ENCODE peak calls at places on chromosomes 1 and 21, in six cellular contexts. M is H1, E is A549, T is mesendoderm, P is fibroblast of lung, D is pancreas. O is an unnamed sample. For H3K4me1, the result is how much of the 10 kb centered on the place peaks cover.

GRCh38 chr1:216310776-216311175 is 112.5 kb downstream of the USH2A start:
- DNase-seq in M (peak), E (no peak), T (peak), P (peak), D (no peak), O (peak)

GRCh38 chr1:113133038-113133437 is 60.0 kb downstream of the LRIG2 start:
- DNase-seq in M (no peak), E (no peak), T (no peak), P (no peak), D (no peak), O (no peak)

GRCh38 chr1:35810096-35810860 is 2.5 kb downstream of the AGO4 start:
- DNase-seq in M (no peak), E (no peak), T (peak), P (peak), D (no peak), O (peak)

GRCh38 chr1:227489572-227489971 is 73.8 kb upstream of the ZNF678 start:
- DNase-seq in M (no peak), E (no peak), T (no peak), P (no peak), D (no peak), O (no peak)

GRCh38 chr1:151942882-151943281 is 33.6 kb upstream of the THEM4 start:
- DNase-seq in M (no peak), E (no peak), T (no peak), P (no peak), D (no peak), O (no peak)

GRCh38 chr1:87953732-87954344 is 625.2 kb downstream of the LMO4 start:
- DNase-seq in M (peak), E (peak), T (peak), P (peak), D (no peak), O (peak)

GRCh38 chr1:183432548-183432875 is 14.3 kb upstream of the NMNAT2 start:
- DNase-seq in M (no peak), E (no peak), T (no peak), P (no peak), D (no peak), O (peak)

GRCh38 chr1:165841582-165842362 is 14.4 kb downstream of the UCK2 start:
- DNase-seq in M (no peak), E (no peak), T (peak), P (peak), D (no peak), O (peak)

GRCh38 chr1:210898473-210898872 is 235.5 kb downstream of the KCNH1 start:
- DNase-seq in M (no peak), E (no peak), T (no peak), P (no peak), D (no peak), O (no peak)

DNA sequence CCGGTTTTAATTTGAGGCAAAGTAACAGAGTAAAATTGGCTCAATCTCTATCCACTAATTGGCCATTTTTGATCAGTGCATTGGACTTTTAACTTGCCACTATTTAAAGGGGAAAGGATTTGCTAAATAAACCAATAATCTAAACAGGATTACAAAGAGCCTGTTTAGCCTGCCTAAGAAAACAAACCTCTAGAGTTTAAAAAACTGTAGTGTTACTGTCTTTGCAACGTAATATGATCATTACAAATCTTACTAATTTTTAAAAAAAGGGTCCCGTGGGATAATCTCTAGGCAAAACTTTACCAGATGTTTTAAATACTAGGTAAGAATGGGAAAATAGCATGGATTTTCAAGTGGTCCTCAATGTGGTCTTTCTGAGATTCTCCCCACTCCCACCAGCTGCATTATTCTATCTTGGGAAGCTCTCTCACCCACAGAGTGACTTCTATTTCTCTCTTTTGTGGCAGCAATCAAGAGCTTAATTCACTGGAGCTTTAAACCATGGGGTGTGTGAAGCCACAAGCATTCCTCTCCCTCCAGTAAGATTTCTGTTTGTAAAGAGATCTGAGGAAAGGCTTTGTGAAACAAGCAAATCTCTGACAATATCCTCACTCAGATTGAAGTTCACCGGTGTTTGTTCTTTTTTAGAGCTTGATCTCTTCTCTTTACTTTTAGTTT is 132.4 kb downstream of the TLR5 start:
- DNase-seq in M (no peak), E (no peak), T (peak), P (peak), D (no peak), O (no peak)
- H3K4me1 ChIP-seq in M (under half), E (under half), T (under half), P (under half), D (under half), O (under half)

DNA sequence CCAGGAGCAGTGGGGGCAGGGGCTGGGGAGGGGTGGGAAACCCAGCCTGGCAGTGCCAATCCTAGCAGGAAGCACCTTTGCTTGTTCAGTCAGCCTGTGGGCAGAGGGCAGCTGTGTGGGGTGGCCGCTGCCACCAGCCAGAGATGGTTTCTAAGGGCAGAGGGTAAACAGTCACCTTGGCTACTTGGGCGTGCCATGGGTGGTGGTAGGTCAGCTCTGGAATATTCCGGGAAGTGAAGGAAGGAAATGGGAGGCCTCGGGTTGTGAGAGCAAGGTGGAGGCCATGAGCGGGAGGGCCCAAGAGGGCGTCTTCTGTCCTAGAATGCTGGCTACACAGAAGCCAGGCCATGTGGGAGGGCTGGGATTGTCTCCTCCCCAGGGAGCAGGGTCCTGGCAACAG is 20.7 kb upstream of the WNT4 start:
- DNase-seq in M (no peak), E (no peak), T (no peak), P (no peak), D (no peak), O (no peak)
- H3K4me1 ChIP-seq in M (under half), E (under half), T (under half), P (under half), D (under half), O (under half)

GRCh38 chr1:204102719-204103118 is 29.8 kb downstream of the SOX13 start:
- DNase-seq in M (no peak), E (no peak), T (peak), P (no peak), D (no peak), O (peak)

GRCh38 chr1:204095248-204095640 is 22.3 kb downstream of the SOX13 start:
- DNase-seq in M (no peak), E (no peak), T (no peak), P (no peak), D (no peak), O (no peak)

GRCh38 chr1:204102029-204102611 is 29.2 kb downstream of the SOX13 start:
- DNase-seq in M (peak), E (no peak), T (no peak), P (no peak), D (no peak), O (no peak)

GRCh38 chr1:204096931-204097330 is 24.0 kb downstream of the SOX13 start:
- DNase-seq in M (no peak), E (no peak), T (no peak), P (no peak), D (no peak), O (no peak)

GRCh38 chr1:204098683-204099082 is 25.8 kb downstream of the SOX13 start:
- DNase-seq in M (peak), E (no peak), T (no peak), P (no peak), D (no peak), O (no peak)
- H3K4me1 ChIP-seq in M (under half), E (under half), T (under half), P (under half), D (under half), O (under half)

DNA sequence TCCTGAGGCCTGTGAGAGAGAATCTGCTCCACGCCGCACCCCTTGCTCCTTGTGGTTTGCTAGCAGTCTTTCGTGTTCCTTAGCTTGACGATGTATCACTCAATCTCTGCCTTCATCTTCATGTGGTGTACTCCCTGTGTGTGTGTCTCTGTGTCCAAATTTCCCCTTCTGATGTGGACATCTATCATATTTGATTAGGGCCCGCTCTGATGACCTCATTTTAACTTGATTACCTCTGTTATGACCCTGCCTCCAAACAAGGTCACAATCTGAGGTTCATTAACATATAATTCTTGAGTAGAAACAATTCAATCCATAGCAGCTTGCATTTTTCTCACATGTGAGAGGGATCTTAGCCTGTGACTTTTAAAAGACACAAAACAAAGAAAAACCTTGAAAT is 130.9 kb upstream of the RAB4A start:
- DNase-seq in M (no peak), E (no peak), T (no peak), P (no peak), D (no peak), O (no peak)
- H3K4me1 ChIP-seq in M (under half), E (under half), T (under half), P (under half), D (under half), O (under half)

GRCh38 chr1:205232945-205233397 is 5.2 kb downstream of the TMCC2 start:
- DNase-seq in M (no peak), E (no peak), T (no peak), P (no peak), D (no peak), O (no peak)
- H3K4me1 ChIP-seq in M (under half), E (under half), T (under half), P (under half), D (under half), O (under half)

DNA sequence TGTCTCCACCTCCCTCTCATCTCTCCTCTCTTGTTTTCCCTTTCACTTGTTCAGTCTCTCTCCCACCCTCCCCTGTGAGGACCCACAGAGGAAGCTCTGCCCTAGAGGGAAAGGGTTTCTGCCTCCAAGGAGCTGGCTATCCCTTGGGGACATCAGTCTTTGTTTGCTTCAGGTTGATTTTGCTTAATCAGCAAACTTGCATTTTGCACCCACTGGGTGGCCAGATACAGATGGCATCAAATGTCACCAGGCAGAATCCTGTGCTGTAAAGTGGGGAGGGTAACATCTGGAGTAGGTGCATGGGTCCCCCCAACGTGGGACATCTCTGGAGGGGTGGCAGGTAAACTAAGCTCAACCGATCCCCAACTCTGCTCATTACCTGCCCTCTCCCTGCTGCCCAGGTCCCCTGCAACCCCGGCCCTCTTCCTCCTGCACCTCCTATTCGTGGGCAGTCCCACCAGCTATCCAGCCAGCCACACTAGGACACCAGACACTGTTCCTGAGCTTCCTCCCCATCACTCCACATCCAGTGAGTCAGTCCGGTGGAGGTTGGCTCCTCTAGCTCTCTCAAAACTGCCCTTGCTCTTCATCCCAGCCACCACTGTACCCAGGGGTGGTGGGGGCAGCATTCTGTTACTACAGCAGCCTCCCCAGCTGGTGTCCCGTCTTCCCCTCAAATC is 123.3 kb downstream of the KCNN3 start:
- DNase-seq in M (no peak), E (no peak), T (no peak), P (no peak), D (no peak), O (no peak)
- H3K4me1 ChIP-seq in M (under half), E (under half), T (under half), P (under half), D (under half), O (under half)

GRCh38 chr21:37075214-37075770 is 2.2 kb downstream of the TTC3 start:
- DNase-seq in M (no peak), E (no peak), T (no peak), P (no peak), D (no peak), O (no peak)
- H3K4me1 ChIP-seq in M (under half), E (under half), T (under half), P (under half), D (under half), O (under half)

GRCh38 chr1:2097386-2098300 is 47.4 kb downstream of the PRKCZ start:
- DNase-seq in M (no peak), E (no peak), T (no peak), P (no peak), D (no peak), O (peak)
- H3K4me1 ChIP-seq in M (under half), E (under half), T (under half), P (under half), D (under half), O (under half)

GRCh38 chr1:223421025-223421424 is 27.8 kb downstream of the CCDC185 start:
- DNase-seq in M (no peak), E (no peak), T (no peak), P (no peak), D (no peak), O (no peak)

GRCh38 chr1:223417903-223418663 is 24.9 kb downstream of the CCDC185 start:
- DNase-seq in M (no peak), E (no peak), T (peak), P (no peak), D (no peak), O (no peak)

GRCh38 chr1:223417444-223417843 is 24.2 kb downstream of the CCDC185 start:
- DNase-seq in M (no peak), E (no peak), T (no peak), P (no peak), D (no peak), O (no peak)

GRCh38 chr1:223419561-223419960 is 26.3 kb downstream of the CCDC185 start:
- DNase-seq in M (no peak), E (no peak), T (no peak), P (no peak), D (no peak), O (no peak)

GRCh38 chr1:223419115-223419514 is 25.9 kb downstream of the CCDC185 start:
- DNase-seq in M (no peak), E (no peak), T (no peak), P (no peak), D (no peak), O (no peak)
- H3K4me1 ChIP-seq in M (under half), E (under half), T (under half), P (under half), D (under half), O (under half)